ENCODE peak calls at places on chromosome 19, in five cellular contexts. One of them, this sample, is unnamed.
A peak's percentile ranks its signal among the peaks of the same experiment; 100 is the strongest.

GRCh38 chr19:8081569-8082550 is 29.3 kb downstream of the CCL25 start:
- DNase-seq in K562: no peak
- DNase-seq in HepG2: no peak
- DNase-seq in HCT116: no peak
- DNase-seq in H1: no peak
- DNase-seq in this sample: no peak

GRCh38 chr19:12155324-12155723 is 1.2 kb downstream of the ZNF625 start:
- DNase-seq in HepG2: no peak
- DNase-seq in H1: no peak
- DNase-seq in K562: no peak
- DNase-seq in HCT116: no peak
- DNase-seq in this sample: no peak

GRCh38 chr19:58491393-58491792 is 15.2 kb downstream of the ZNF446 start:
- DNase-seq in K562: no peak
- DNase-seq in HepG2: no peak
- DNase-seq in HCT116: no peak
- DNase-seq in H1: no peak
- DNase-seq in this sample: no peak

GRCh38 chr19:752652-753517 is 2.0 kb downstream of the MISP start:
- DNase-seq in H1: no peak
- DNase-seq in K562: no peak
- DNase-seq in HepG2: peak; percentile 92
- DNase-seq in HCT116: peak; percentile 89
- DNase-seq in this sample: no peak

GRCh38 chr19:56155124-56155687 is 14.1 kb downstream of the ZNF444 start:
- DNase-seq in H1: no peak
- DNase-seq in K562: peak; percentile 47
- DNase-seq in HepG2: no peak
- DNase-seq in HCT116: no peak
- DNase-seq in this sample: no peak

GRCh38 chr19:15251749-15252397 is 19.6 kb upstream of the EPHX3 start:
- DNase-seq in H1: peak; percentile 46
- DNase-seq in HepG2: peak; percentile 40
- DNase-seq in K562: peak; percentile 66
- DNase-seq in HCT116: no peak
- DNase-seq in this sample: no peak

GRCh38 chr19:57719901-57720519 is 7.4 kb downstream of the ZNF671 start:
- DNase-seq in H1: no peak
- DNase-seq in HCT116: no peak
- DNase-seq in K562: no peak
- DNase-seq in HepG2: no peak
- DNase-seq in this sample: no peak

GRCh38 chr19:19656451-19657396 is 6.8 kb downstream of the ATP13A1 start:
- DNase-seq in HepG2: no peak
- DNase-seq in K562: no peak
- DNase-seq in HCT116: no peak
- DNase-seq in H1: no peak
- DNase-seq in this sample: no peak

GRCh38 chr19:15373644-15374043 is 5.9 kb downstream of the AKAP8 start:
- DNase-seq in K562: no peak
- DNase-seq in HepG2: no peak
- DNase-seq in H1: no peak
- DNase-seq in HCT116: no peak
- DNase-seq in this sample: no peak

GRCh38 chr19:10691883-10692282 is 9.4 kb upstream of the QTRT1 start:
- DNase-seq in H1: no peak
- DNase-seq in HepG2: no peak
- DNase-seq in K562: no peak
- DNase-seq in HCT116: no peak
- DNase-seq in this sample: no peak

GRCh38 chr19:58451358-58452101 is at the start of gene ZNF324B:
- DNase-seq in HCT116: peak; percentile 90
- DNase-seq in HepG2: peak; percentile 94
- DNase-seq in K562: peak; percentile 93
- DNase-seq in H1: peak; percentile 82
- DNase-seq in this sample: peak; percentile 71

GRCh38 chr19:10836478-10837325 is 690 bp upstream of the TMED1 start:
- DNase-seq in HepG2: no peak
- DNase-seq in K562: peak; percentile 82
- DNase-seq in H1: no peak
- DNase-seq in HCT116: peak; percentile 85
- DNase-seq in this sample: no peak

GRCh38 chr19:16608290-16608704 is 19.7 kb downstream of the MED26 start:
- DNase-seq in H1: no peak
- DNase-seq in HCT116: no peak
- DNase-seq in HepG2: no peak
- DNase-seq in K562: no peak
- DNase-seq in this sample: no peak

GRCh38 chr19:10000171-10000826 is 10.0 kb downstream of the COL5A3 start:
- DNase-seq in H1: peak; percentile 44
- DNase-seq in HCT116: peak; percentile 62
- DNase-seq in HepG2: peak; percentile 57
- DNase-seq in K562: peak; percentile 87
- DNase-seq in this sample: no peak

GRCh38 chr19:53086949-53087348 is 16.3 kb downstream of the ZNF160 start:
- DNase-seq in K562: no peak
- DNase-seq in HepG2: no peak
- DNase-seq in HCT116: no peak
- DNase-seq in H1: no peak
- DNase-seq in this sample: no peak

GRCh38 chr19:19425170-19425875 is 19.8 kb downstream of the GATAD2A start:
- DNase-seq in H1: no peak
- DNase-seq in HCT116: no peak
- DNase-seq in K562: no peak
- DNase-seq in HepG2: no peak
- DNase-seq in this sample: no peak

GRCh38 chr19:39046037-39046821 is 13.9 kb upstream of the FBXO27 start:
- DNase-seq in K562: no peak
- DNase-seq in HCT116: peak; percentile 32
- DNase-seq in H1: no peak
- DNase-seq in HepG2: peak; percentile 59
- DNase-seq in this sample: no peak

GRCh38 chr19:20247016-20247683 is 80.1 kb downstream of the ZNF486 start:
- DNase-seq in HCT116: no peak
- DNase-seq in H1: no peak
- DNase-seq in K562: no peak
- DNase-seq in HepG2: no peak
- DNase-seq in this sample: no peak

GRCh38 chr19:44684892-44685847 is 13.8 kb upstream of the CEACAM16 start:
- DNase-seq in H1: no peak
- DNase-seq in K562: peak; percentile 26
- DNase-seq in HCT116: peak; percentile 95
- DNase-seq in HepG2: peak; percentile 37
- DNase-seq in this sample: no peak

GRCh38 chr19:32407004-32407992 is 1.7 kb downstream of the DPY19L3 start:
- DNase-seq in K562: peak; percentile 54
- DNase-seq in H1: no peak
- DNase-seq in HepG2: peak; percentile 16
- DNase-seq in HCT116: no peak
- DNase-seq in this sample: no peak

GRCh38 chr19:42288411-42288810 is 13.5 kb upstream of the PRR19 start:
- DNase-seq in HepG2: no peak
- DNase-seq in K562: no peak
- DNase-seq in H1: no peak
- DNase-seq in HCT116: no peak
- DNase-seq in this sample: no peak

GRCh38 chr19:40423227-40423566 is 2.6 kb downstream of the SERTAD1 start:
- DNase-seq in HCT116: no peak
- DNase-seq in HepG2: no peak
- DNase-seq in H1: no peak
- DNase-seq in K562: no peak
- DNase-seq in this sample: no peak

GRCh38 chr19:44857837-44858236 is 11.7 kb downstream of the NECTIN2 start:
- DNase-seq in HepG2: no peak
- DNase-seq in K562: no peak
- DNase-seq in H1: no peak
- DNase-seq in HCT116: no peak
- DNase-seq in this sample: no peak

GRCh38 chr19:3708207-3708931 is at the start of gene TJP3:
- DNase-seq in K562: no peak
- DNase-seq in HCT116: peak; percentile 65
- DNase-seq in H1: no peak
- DNase-seq in HepG2: peak; percentile 75
- DNase-seq in this sample: no peak

GRCh38 chr19:15332311-15332996 is at the start of gene BRD4:
- DNase-seq in K562: peak; percentile 91
- DNase-seq in HepG2: no peak
- DNase-seq in H1: no peak
- DNase-seq in HCT116: no peak
- DNase-seq in this sample: no peak

GRCh38 chr19:47723573-47723923 is 10.3 kb downstream of the EHD2 start:
- DNase-seq in H1: no peak
- DNase-seq in HCT116: no peak
- DNase-seq in HepG2: peak; percentile 63
- DNase-seq in K562: no peak
- DNase-seq in this sample: no peak

GRCh38 chr19:18053571-18054219 is 33.0 kb downstream of the IL12RB1 start:
- DNase-seq in H1: no peak
- DNase-seq in K562: no peak
- DNase-seq in HepG2: no peak
- DNase-seq in HCT116: no peak
- DNase-seq in this sample: no peak

GRCh38 chr19:58305932-58306323 is 751 bp downstream of the ERVK3-1 start:
- DNase-seq in H1: no peak
- DNase-seq in K562: no peak
- DNase-seq in HepG2: peak; percentile 21
- DNase-seq in HCT116: no peak
- DNase-seq in this sample: no peak

GRCh38 chr19:40507892-40508291 is 41.1 kb downstream of the SPTBN4 start:
- DNase-seq in HepG2: no peak
- DNase-seq in HCT116: no peak
- DNase-seq in H1: no peak
- DNase-seq in K562: no peak
- DNase-seq in this sample: no peak

GRCh38 chr19:31583148-31583547 is 233.9 kb upstream of the TSHZ3 start:
- DNase-seq in HepG2: no peak
- DNase-seq in H1: no peak
- DNase-seq in HCT116: no peak
- DNase-seq in K562: no peak
- DNase-seq in this sample: no peak

GRCh38 chr19:34241513-34242337 is 12.6 kb upstream of the GARRE1 start:
- DNase-seq in H1: peak; percentile 77
- DNase-seq in K562: no peak
- DNase-seq in HCT116: no peak
- DNase-seq in HepG2: peak; percentile 53
- DNase-seq in this sample: no peak

GRCh38 chr19:50658438-50659317 is 9.4 kb downstream of the C19orf81 start:
- DNase-seq in H1: peak; percentile 65
- DNase-seq in K562: peak; percentile 98
- DNase-seq in HCT116: peak; percentile 68
- DNase-seq in HepG2: no peak
- DNase-seq in this sample: no peak
- TF ChIP-seq ATF3 in H1: no peak
- TF ChIP-seq ATF3 in K562: no peak
- TF ChIP-seq ATF3 in HCT116: no peak
- TF ChIP-seq ATF3 in HepG2: no peak
- TF ChIP-seq ATF3 in this sample: no peak

GRCh38 chr19:50666346-50667176 is 17.3 kb downstream of the C19orf81 start:
- DNase-seq in HepG2: no peak
- DNase-seq in HCT116: no peak
- DNase-seq in K562: no peak
- DNase-seq in H1: no peak
- DNase-seq in this sample: no peak
- H3K4me2 ChIP-seq in HepG2: no peak overlapping the region
- H3K4me2 ChIP-seq in HCT116: no peak overlapping the region
- H3K4me2 ChIP-seq in K562: no peak overlapping the region
- H3K4me2 ChIP-seq in H1: peak overlapping the region; percentile 40
- H3K4me2 ChIP-seq in this sample: no peak overlapping the region

DNA sequence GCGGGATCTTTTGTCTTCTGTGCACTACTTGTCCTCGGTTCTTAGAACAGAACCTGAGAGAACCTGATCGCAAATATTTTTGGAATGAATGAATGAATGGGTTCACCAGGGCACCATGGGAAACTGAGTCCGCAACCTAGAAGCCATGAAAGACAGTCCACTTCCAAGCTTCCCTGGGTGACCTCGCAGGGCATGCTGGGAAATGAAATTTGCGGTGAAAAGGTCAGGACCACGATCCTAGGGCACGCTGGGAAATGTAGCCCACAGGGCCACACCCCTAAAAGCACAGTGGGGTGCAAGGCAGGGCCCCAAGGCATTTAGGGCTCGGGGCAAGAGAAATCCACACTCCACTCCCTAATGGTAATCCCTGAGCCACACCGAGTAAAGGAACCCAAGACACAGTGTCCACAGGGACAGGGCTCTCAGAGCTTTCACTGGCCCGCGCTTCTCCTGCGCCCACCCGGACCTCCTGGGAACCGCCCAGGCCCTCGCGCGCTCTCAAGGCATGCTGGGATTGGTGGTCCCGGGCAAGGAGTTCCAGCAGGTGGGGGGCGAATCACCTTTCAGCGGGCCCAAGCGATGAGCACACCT is 1.1 kb upstream of the PPP1R12C start:
- DNase-seq in H1: peak; percentile 73
- DNase-seq in K562: peak; percentile 62
- DNase-seq in HCT116: no peak
- DNase-seq in HepG2: no peak
- DNase-seq in this sample: no peak
- TF ChIP-seq ATF3 in H1: no peak
- TF ChIP-seq ATF3 in K562: no peak
- TF ChIP-seq ATF3 in HCT116: no peak
- TF ChIP-seq ATF3 in HepG2: no peak
- TF ChIP-seq ATF3 in this sample: no peak

GRCh38 chr19:6459356-6460098 is at the start of gene SLC25A23:
- DNase-seq in K562: peak; percentile 87
- DNase-seq in HCT116: peak; percentile 61
- DNase-seq in HepG2: peak; percentile 46
- DNase-seq in H1: peak; percentile 33
- DNase-seq in this sample: peak; percentile 40
- H3K4me2 ChIP-seq in K562: peak within 1 kb of the TSS; percentile 95
- H3K4me2 ChIP-seq in HCT116: peak within 1 kb of the TSS; percentile 99
- H3K4me2 ChIP-seq in HepG2: peak within 1 kb of the TSS; percentile 91
- H3K4me2 ChIP-seq in H1: peak within 1 kb of the TSS; percentile 99
- H3K4me2 ChIP-seq in this sample: peak within 1 kb of the TSS; percentile 95

DNA sequence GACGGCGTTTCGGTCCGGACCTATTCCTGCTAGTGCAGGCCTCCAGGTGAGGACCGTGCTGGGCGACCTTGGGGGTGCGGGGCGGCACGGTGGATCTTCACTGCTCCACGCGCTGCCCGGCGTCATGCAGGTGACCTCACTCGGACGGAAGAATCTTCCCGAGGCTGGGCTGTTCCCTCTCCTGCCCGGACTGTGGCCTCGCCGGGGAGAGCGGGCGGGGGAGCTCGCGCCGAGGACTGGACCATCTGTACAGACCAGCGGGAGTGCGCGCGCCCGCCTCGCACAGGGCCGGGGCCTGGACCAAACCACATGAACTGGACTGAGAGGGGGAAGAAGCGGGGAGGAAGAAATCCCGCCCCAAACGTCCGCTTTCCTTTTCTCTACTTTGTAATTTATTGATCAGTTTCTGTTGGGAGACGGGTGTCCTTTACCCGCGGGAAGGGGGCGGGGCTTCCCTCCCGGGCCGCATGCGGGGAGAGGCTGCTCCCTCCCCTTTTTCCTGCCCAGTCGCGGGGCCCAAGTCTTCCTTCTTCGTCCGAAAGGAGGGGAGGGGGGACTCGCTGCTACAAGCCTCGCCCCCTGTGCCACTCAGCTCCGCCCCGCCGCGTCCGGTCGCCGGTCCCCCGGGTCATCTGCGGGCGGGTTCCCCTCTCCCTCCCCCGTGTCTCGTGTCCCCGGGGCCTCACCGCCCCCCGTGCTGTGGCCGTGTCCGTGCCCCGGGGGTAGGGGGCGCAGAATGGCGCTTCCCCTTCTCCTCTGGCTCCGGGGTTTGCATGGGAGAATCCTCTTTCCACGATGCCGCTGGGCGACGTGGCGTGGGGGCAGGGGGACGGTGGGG is 4.9 kb downstream of the HRC start:
- DNase-seq in HepG2: peak; percentile 76
- DNase-seq in HCT116: peak; percentile 76
- DNase-seq in K562: peak; percentile 76
- DNase-seq in H1: no peak
- DNase-seq in this sample: no peak
- TF ChIP-seq ATF3 in HepG2: no peak
- TF ChIP-seq ATF3 in HCT116: no peak
- TF ChIP-seq ATF3 in K562: peak; percentile 53
- TF ChIP-seq ATF3 in H1: no peak
- TF ChIP-seq ATF3 in this sample: no peak

This sample was measured in GM12878.